ENCODE peak calls at places on chromosome 7, in ten cellular contexts. J, E, O, D, U, Y, B, H, A and Q are unnamed samples.
A peak's percentile ranks its signal among the peaks of the same experiment; 100 is the strongest.

GRCh38 chr7:25263292-25263691 is 35.0 kb upstream of the NPVF start:
- DNase-seq in E (no peak), Y (no peak), H (no peak), D (no peak), O (no peak), J (no peak), U (no peak), A (no peak), B (peak; percentile 56), Q (peak; percentile 3)

GRCh38 chr7:128892521-128893250 is 17.8 kb downstream of the KCP start:
- DNase-seq in E (no peak), Y (no peak), J (no peak), H (no peak), B (no peak), U (no peak), A (no peak), O (no peak), D (no peak), Q (no peak)

GRCh38 chr7:768881-769504 is 41.9 kb upstream of the PRKAR1B start:
- DNase-seq in O (peak; percentile 68), U (peak; percentile 74), Y (no peak), H (peak; percentile 77), D (no peak), B (peak; percentile 80), J (no peak), A (no peak), E (no peak), Q (no peak)

GRCh38 chr7:11716185-11716584 is 115.8 kb downstream of the THSD7A start:
- DNase-seq in E (peak; percentile 87), J (no peak), U (peak; percentile 14), D (no peak), A (peak; percentile 98), O (no peak), Y (no peak), H (no peak), B (peak; percentile 85), Q (no peak)

GRCh38 chr7:77157446-77157845 is 35.0 kb downstream of the CCDC146 start:
- DNase-seq in A (peak; percentile 28), D (no peak), J (no peak), U (no peak), E (peak; percentile 31), O (no peak), B (peak; percentile 0), H (no peak), Y (peak; percentile 37), Q (no peak)

GRCh38 chr7:136086712-136087111 is 109.6 kb upstream of the MTPN start:
- DNase-seq in Y (no peak), J (peak; percentile 65), H (peak; percentile 83), E (peak; percentile 93), B (peak; percentile 86), U (peak; percentile 89), A (peak; percentile 86), O (peak; percentile 71), D (peak; percentile 61), Q (peak; percentile 65)

GRCh38 chr7:98163704-98164478 is 47.3 kb upstream of the BHLHA15 start:
- DNase-seq in D (no peak), E (peak; percentile 61), J (no peak), A (peak; percentile 35), B (no peak), O (no peak), H (no peak), Y (no peak), U (no peak), Q (no peak)

GRCh38 chr7:105289704-105290103 is 99.0 kb downstream of the SRPK2 start:
- DNase-seq in J (no peak), Y (no peak), U (no peak), O (no peak), D (no peak), E (no peak), H (no peak), A (no peak), B (no peak), Q (no peak)

GRCh38 chr7:24817339-24817738 is 60.1 kb upstream of the GSDME start:
- DNase-seq in Y (no peak), J (no peak), H (no peak), O (peak; percentile 19), U (peak; percentile 29), D (no peak), A (no peak), B (no peak), E (no peak), Q (no peak)

GRCh38 chr7:14092376-14092775 is 102.9 kb upstream of the ETV1 start:
- DNase-seq in E (no peak), B (no peak), A (no peak), D (no peak), J (no peak), U (no peak), O (no peak), H (no peak), Y (no peak), Q (no peak)

GRCh38 chr7:116592445-116592844 is 67.6 kb downstream of the CAV1 start:
- DNase-seq in U (no peak), Y (peak; percentile 46), E (no peak), H (no peak), B (no peak), O (no peak), A (peak; percentile 96), D (no peak), J (no peak), Q (no peak)
- H3K4me3 ChIP-seq in U (no peak overlapping the region), Y (peak overlapping the region; percentile 29), E (no peak overlapping the region), H (no peak overlapping the region), B (no peak overlapping the region), O (no peak overlapping the region), A (no peak overlapping the region), D (no peak overlapping the region), J (no peak overlapping the region), Q (no peak overlapping the region)

GRCh38 chr7:116671681-116672595 is at the start of gene MET:
- DNase-seq in B (peak; percentile 75), D (peak; percentile 52), Y (peak; percentile 86), A (peak; percentile 86), H (peak; percentile 82), J (peak; percentile 88), O (peak; percentile 90), E (peak; percentile 85), U (peak; percentile 82), Q (peak; percentile 83)

GRCh38 chr7:116673504-116673865 is 1.5 kb downstream of the MET start:
- DNase-seq in B (no peak), A (peak; percentile 53), D (no peak), J (no peak), Y (no peak), O (no peak), H (no peak), U (no peak), E (no peak), Q (no peak)

GRCh38 chr7:116672596-116673503 is 854 bp downstream of the MET start:
- DNase-seq in B (peak; percentile 57), H (peak; percentile 60), E (peak; percentile 59), O (peak; percentile 42), J (no peak), A (peak; percentile 60), U (no peak), Y (no peak), D (no peak), Q (peak; percentile 39)

GRCh38 chr7:116675812-116676355 is 3.9 kb downstream of the MET start:
- DNase-seq in A (no peak), U (no peak), J (no peak), Y (no peak), E (no peak), H (no peak), O (no peak), D (no peak), B (no peak), Q (no peak)

GRCh38 chr7:116674508-116675173 is 2.6 kb downstream of the MET start:
- DNase-seq in H (peak; percentile 33), J (peak; percentile 36), E (peak; percentile 33), D (no peak), B (peak; percentile 34), A (peak; percentile 64), U (no peak), O (peak; percentile 15), Y (no peak), Q (peak; percentile 9)
- H3K4me3 ChIP-seq in H (no peak overlapping the region), J (peak overlapping the region; percentile 94), E (no peak overlapping the region), D (no peak overlapping the region), B (no peak overlapping the region), A (peak overlapping the region; percentile 24), U (no peak overlapping the region), O (no peak overlapping the region), Y (peak overlapping the region; percentile 61), Q (peak overlapping the region; percentile 63)

GRCh38 chr7:37549542-37549941 is 100.9 kb upstream of the ELMO1 start:
- DNase-seq in D (no peak), A (no peak), B (no peak), H (no peak), O (no peak), Y (no peak), U (no peak), E (no peak), J (no peak), Q (no peak)
- H3K4me3 ChIP-seq in D (no peak overlapping the region), A (no peak overlapping the region), B (no peak overlapping the region), H (no peak overlapping the region), O (no peak overlapping the region), Y (no peak overlapping the region), U (no peak overlapping the region), E (no peak overlapping the region), J (no peak overlapping the region), Q (no peak overlapping the region)

DNA sequence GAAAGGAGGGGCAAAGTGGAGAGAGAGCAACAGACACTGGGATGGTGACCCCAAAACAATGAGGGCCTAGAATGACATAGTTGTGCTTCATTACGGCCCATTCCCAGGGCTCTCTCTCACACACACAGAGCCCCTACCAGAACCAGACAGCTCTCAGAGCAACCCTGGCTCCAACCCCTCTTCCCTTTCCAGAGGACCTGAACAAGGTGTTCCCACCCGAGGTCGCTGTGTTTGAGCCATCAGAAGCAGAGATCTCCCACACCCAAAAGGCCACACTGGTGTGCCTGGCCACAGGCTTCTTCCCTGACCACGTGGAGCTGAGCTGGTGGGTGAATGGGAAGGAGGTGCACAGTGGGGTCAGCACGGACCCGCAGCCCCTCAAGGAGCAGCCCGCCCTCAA is 20.7 kb downstream of the PRSS2 start:
- DNase-seq in H (no peak), D (no peak), B (no peak), J (no peak), E (no peak), O (no peak), U (no peak), Y (no peak), A (no peak), Q (no peak)
- H3K4me3 ChIP-seq in H (no peak overlapping the region), D (no peak overlapping the region), B (no peak overlapping the region), J (no peak overlapping the region), E (no peak overlapping the region), O (no peak overlapping the region), U (no peak overlapping the region), Y (no peak overlapping the region), A (no peak overlapping the region), Q (no peak overlapping the region)

DNA sequence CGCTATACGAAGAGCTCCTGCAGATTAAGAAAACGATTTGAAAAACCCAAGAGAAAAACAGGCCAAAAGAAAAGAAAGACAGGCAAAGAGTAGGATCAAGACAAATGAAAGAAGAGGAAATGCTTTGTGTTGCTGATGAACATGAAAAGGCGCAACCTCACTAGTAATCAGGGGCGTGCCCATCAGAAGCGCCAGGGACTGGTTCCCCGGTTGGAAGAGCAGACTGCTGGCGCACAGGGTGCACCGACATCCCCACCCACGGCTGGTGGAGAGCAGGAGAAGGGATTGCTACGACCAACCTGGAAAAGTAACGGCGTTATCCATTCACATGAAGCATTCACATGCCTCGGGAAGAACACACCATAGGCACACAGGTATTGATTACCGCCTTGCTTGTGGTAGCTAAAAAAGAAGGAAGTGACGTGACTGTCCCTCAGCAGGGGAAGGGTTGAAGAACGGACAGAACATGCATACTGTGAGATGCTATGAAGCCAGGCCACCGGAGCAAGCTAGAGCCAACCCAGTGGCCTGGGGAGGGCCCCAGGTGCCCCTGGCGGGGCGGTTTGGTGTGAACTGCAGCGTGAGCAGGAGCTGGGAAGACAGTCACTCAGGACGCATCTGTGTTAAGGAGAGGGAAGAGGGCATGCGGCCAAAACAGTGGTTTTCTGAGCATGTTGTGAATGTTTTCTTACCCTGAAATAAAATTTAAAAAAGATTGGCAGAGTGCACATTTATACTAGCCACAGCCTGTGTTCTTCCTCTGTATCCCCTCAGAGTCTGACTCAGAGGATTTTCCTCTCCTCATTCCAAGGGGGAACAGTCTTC is 18.3 kb downstream of the AGAP3 start:
- DNase-seq in Y (no peak), J (no peak), O (peak; percentile 36), E (peak; percentile 74), D (no peak), H (peak; percentile 91), B (peak; percentile 92), U (no peak), A (peak; percentile 85), Q (peak; percentile 66)
- H3K4me3 ChIP-seq in Y (no peak overlapping the region), J (no peak overlapping the region), O (no peak overlapping the region), E (no peak overlapping the region), D (no peak overlapping the region), H (peak overlapping the region; percentile 34), B (no peak overlapping the region), U (no peak overlapping the region), A (no peak overlapping the region), Q (no peak overlapping the region)